ENCODE peak calls at places on chromosomes 5 and 9, in seven cellular contexts. P is HFFc6; T is BE2C; O is CD4-positive, alpha-beta T cell; B is WTC11; Z is brain microvascular endothelial cell; W is fibroblast of villous mesenchyme. U is an unnamed sample.

GRCh38 chr5:131224387-131225191 is 39.3 kb upstream of the CDC42SE2 start:
- DNase-seq in Z (no peak), P (no peak), T (no peak), W (no peak), O (no peak), B (no peak), U (no peak)

GRCh38 chr9:71242081-71242480 is 120.7 kb upstream of the TRPM3 start:
- DNase-seq in B (no peak), W (no peak), T (no peak), Z (no peak), O (no peak), P (no peak), U (no peak)

GRCh38 chr5:2841208-2841607 is 89.7 kb upstream of the IRX2 start:
- DNase-seq in P (no peak), O (no peak), T (no peak), W (no peak), B (no peak), Z (no peak), U (no peak)

GRCh38 chr5:179221877-179222220 is 123.4 kb downstream of the ADAMTS2 start:
- DNase-seq in W (no peak), T (no peak), Z (no peak), P (no peak), B (no peak), O (no peak), U (no peak)

GRCh38 chr9:126852289-126852688 is 8.2 kb upstream of the ZBTB34 start:
- DNase-seq in O (no peak), T (no peak), W (no peak), P (no peak), B (no peak), Z (no peak), U (no peak)

GRCh38 chr9:114805670-114806551 is at the start of gene TNFSF15:
- DNase-seq in T (no peak), B (peak; percentile 49), O (no peak), Z (peak; percentile 14), P (no peak), W (peak; percentile 78), U (peak; percentile 43)

GRCh38 chr5:87393331-87393730 is 19.4 kb downstream of the CCNH start:
- DNase-seq in P (peak; percentile 70), Z (no peak), T (no peak), B (no peak), W (peak; percentile 82), O (no peak), U (no peak)

GRCh38 chr5:107705390-107706014 is 34.8 kb upstream of the EFNA5 start:
- DNase-seq in W (no peak), B (no peak), Z (peak; percentile 52), O (no peak), P (no peak), T (no peak), U (no peak)

GRCh38 chr5:32403760-32404159 is 40.8 kb downstream of the ZFR start:
- DNase-seq in O (no peak), W (no peak), P (no peak), T (no peak), Z (no peak), B (no peak), U (no peak)

GRCh38 chr9:101479337-101480045 is 43.9 kb upstream of the ALDOB start:
- DNase-seq in B (no peak), T (no peak), P (no peak), W (no peak), Z (no peak), O (no peak), U (no peak)

GRCh38 chr5:179307931-179308471 is 37.3 kb downstream of the ADAMTS2 start:
- DNase-seq in T (no peak), B (peak; percentile 6), O (no peak), Z (no peak), P (no peak), W (no peak), U (no peak)

GRCh38 chr5:95859327-95860060 is 37.0 kb upstream of the GLRX start:
- DNase-seq in T (no peak), P (no peak), B (no peak), O (no peak), Z (peak; percentile 74), W (no peak), U (no peak)

GRCh38 chr5:29780401-29780800 is 1413.1 kb upstream of the CDH6 start:
- DNase-seq in Z (no peak), B (no peak), P (no peak), W (no peak), O (no peak), T (no peak), U (no peak)

GRCh38 chr5:113162208-113162607 is 185.6 kb downstream of the DCP2 start:
- DNase-seq in B (no peak), W (no peak), T (no peak), Z (no peak), P (no peak), O (no peak), U (no peak)

GRCh38 chr5:146624179-146624578 is 108.2 kb upstream of the GPR151 start:
- DNase-seq in T (no peak), P (no peak), W (no peak), O (no peak), B (no peak), Z (no peak), U (no peak)

GRCh38 chr9:76703270-76703669 is 61.0 kb upstream of the PCA3 start:
- DNase-seq in W (no peak), T (no peak), P (no peak), Z (no peak), B (no peak), O (no peak), U (no peak)

GRCh38 chr9:127983847-127984289 is 3.1 kb upstream of the EEIG1 start:
- DNase-seq in Z (no peak), O (no peak), B (no peak), T (no peak), P (no peak), W (no peak), U (no peak)

GRCh38 chr9:19186240-19186639 is 44.3 kb upstream of the DENND4C start:
- DNase-seq in Z (no peak), B (no peak), W (peak; percentile 48), P (no peak), O (no peak), T (no peak), U (no peak)

GRCh38 chr5:95385334-95385733 is 5.8 kb upstream of the FAM81B start:
- DNase-seq in B (no peak), W (no peak), T (no peak), Z (no peak), O (no peak), P (no peak), U (no peak)

GRCh38 chr5:33774323-33774722 is 117.5 kb downstream of the ADAMTS12 start:
- DNase-seq in P (no peak), O (no peak), B (no peak), Z (no peak), T (no peak), W (no peak), U (no peak)

GRCh38 chr5:133870661-133871060 is 97.8 kb downstream of the C5orf15 start:
- DNase-seq in P (peak; percentile 80), O (no peak), B (no peak), W (peak; percentile 35), Z (peak; percentile 47), T (peak; percentile 44), U (no peak)

DNA sequence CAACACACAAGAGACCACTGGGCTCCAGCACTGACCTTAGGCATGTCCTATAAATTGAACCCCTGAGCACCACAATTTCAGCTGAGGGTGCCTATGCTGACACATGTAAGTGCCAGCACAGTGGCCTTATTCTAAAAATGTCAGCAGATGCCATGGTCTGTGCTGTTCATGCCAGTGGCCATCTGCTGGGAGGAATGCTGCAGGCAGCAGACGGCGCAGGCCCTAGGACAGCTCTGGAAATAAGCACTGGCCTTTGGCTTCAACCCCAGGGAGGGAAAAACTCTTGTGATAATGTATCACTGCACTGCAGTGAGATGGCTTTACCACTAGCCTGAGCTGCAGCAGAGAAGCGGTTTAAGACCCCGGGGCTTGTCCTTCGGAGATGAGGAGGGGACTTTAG is 98.5 kb downstream of the SYK start:
- DNase-seq in P (peak; percentile 22), Z (no peak), T (no peak), W (no peak), O (no peak), B (no peak), U (no peak)
- TF ChIP-seq CTCF in P (peak; percentile 64), Z (peak; percentile 49), T (no peak), W (peak; percentile 20), O (no peak), B (no peak), U (no peak)

DNA sequence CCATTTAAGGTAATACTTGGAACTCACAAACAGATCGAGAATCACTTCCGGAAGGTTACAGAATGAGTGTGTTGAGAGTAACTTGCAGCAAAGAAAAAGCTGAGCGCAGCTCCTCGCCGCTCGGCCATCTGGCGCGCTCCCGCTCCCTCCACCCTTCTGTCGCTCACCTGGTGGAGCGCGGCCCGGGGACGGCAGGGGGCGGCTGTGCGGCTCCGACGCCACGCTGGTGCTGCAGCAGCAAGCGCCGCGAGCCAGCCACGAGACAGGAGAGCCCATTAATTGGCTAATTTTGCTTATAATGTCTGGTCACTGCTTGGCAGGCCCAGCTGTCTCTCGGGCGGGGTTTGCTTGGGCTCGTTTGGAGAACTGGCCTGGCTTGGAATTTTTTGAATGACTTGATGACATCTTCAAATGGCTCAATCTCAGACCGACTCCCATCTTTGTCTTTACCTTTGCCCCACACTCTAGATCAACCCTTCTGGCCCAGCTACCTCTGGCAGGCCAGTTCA is 601.8 kb downstream of the CCDC171 start:
- DNase-seq in W (no peak), Z (no peak), T (no peak), P (no peak), O (no peak), B (peak; percentile 79), U (peak; percentile 75)
- TF ChIP-seq CTCF in W (no peak), Z (peak; percentile 46), T (no peak), P (no peak), O (no peak), B (peak; percentile 25), U (peak; percentile 50)

DNA sequence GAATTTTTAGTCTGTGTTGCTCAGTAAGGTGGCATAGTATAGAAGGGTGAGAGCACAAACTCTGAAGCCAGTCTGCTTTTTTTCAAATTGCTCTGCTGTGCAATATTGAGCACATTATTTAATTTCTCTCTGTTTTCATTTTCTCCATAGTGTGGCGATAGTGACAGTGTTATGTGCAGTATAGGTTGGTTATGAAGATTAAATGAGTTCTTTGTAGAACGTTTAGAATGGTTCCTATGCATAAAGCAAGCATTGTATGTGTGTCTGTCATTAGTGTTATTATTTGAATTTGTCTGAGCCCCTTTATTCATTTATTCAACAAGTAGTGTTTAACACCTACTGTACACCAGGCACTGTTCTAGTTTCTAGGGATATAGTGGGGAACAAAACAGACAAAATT is 9.2 kb downstream of the PRR16 start:
- DNase-seq in O (no peak), Z (no peak), P (no peak), W (no peak), T (no peak), B (no peak), U (no peak)
- TF ChIP-seq CTCF in O (no peak), Z (no peak), P (no peak), W (no peak), T (no peak), B (no peak), U (no peak)

DNA sequence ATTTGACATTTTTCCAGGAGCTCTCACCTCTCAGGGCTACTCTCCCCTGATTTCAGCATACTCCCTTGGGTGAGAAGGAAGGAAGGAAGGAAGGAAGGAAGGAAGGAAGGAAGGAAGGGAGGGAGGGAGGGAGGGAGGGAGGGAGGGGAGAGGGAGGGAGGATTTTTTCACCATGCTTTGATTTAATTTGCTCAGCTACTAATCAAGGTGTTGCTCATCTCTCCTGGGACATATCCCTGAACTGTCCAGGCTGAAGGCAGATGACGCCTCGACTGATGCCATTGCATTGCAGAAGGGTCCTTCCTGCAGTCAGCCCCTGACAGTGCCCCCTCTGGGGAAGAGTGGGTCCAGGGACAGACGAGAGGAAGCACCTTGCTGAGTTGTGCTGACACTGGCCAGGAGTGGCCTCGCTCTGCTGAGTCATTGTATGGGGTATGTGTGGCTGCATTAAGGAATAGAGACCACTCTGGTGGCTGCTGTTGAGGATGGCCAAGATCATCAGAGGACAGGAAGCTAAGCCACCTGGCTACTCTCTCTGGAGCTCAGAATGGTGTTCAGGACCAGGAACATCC is 43.6 kb upstream of the CRB2 start:
- DNase-seq in B (no peak), W (no peak), Z (no peak), T (no peak), O (no peak), P (no peak), U (no peak)
- TF ChIP-seq CTCF in B (no peak), W (no peak), Z (no peak), T (no peak), O (no peak), P (no peak), U (no peak)